ENCODE peak calls at places on chromosomes 2 and 18, in eight cellular contexts. N, M, T, B, W, Y, Q and D are unnamed samples.

GRCh38 chr2:198283149-198283548 is 478.8 kb downstream of the PLCL1 start:
- DNase-seq in N (no peak), M (no peak), T (no peak), B (no peak), W (no peak), Y (no peak), Q (no peak), D (no peak)

GRCh38 chr2:98487806-98488189 is 43.1 kb downstream of the INPP4A start:
- DNase-seq in N (no peak), M (peak; percentile 47), T (no peak), B (peak; percentile 41), W (no peak), Y (peak; percentile 61), Q (no peak), D (no peak)

GRCh38 chr2:95391641-95392310 is 10.7 kb upstream of the FAHD2A start:
- DNase-seq in N (no peak), M (peak; percentile 71), T (no peak), B (no peak), W (no peak), Y (no peak), Q (peak; percentile 95), D (no peak)

GRCh38 chr2:55056024-55056521 is 5.8 kb upstream of the RTN4 start:
- DNase-seq in N (no peak), M (no peak), T (no peak), B (peak; percentile 42), W (no peak), Y (peak; percentile 74), Q (no peak), D (no peak)

GRCh38 chr2:109435066-109435690 is 178.6 kb downstream of the SEPTIN10 start:
- DNase-seq in N (peak; percentile 34), M (no peak), T (peak; percentile 69), B (no peak), W (no peak), Y (no peak), Q (no peak), D (no peak)

GRCh38 chr2:11743531-11743815 is 3.0 kb upstream of the LPIN1 start:
- DNase-seq in N (no peak), M (no peak), T (no peak), B (no peak), W (no peak), Y (no peak), Q (no peak), D (no peak)

GRCh38 chr2:118940486-118941120 is 1.4 kb upstream of the MARCO start:
- DNase-seq in N (no peak), M (no peak), T (no peak), B (no peak), W (peak; percentile 62), Y (no peak), Q (no peak), D (no peak)

GRCh38 chr18:78542204-78542603 is 437.4 kb upstream of the SALL3 start:
- DNase-seq in N (no peak), M (peak; percentile 79), T (no peak), B (peak; percentile 45), W (peak; percentile 90), Y (no peak), Q (peak; percentile 72), D (no peak)

GRCh38 chr2:42092084-42092996 is 44.5 kb downstream of the PKDCC start:
- DNase-seq in N (no peak), M (peak; percentile 28), T (peak; percentile 47), B (peak; percentile 75), W (peak; percentile 45), Y (no peak), Q (no peak), D (no peak)

GRCh38 chr2:158741631-158742030 is 53.5 kb upstream of the DAPL1 start:
- DNase-seq in N (no peak), M (no peak), T (no peak), B (no peak), W (no peak), Y (no peak), Q (no peak), D (no peak)

GRCh38 chr2:36403675-36404230 is 48.2 kb downstream of the CRIM1 start:
- DNase-seq in N (no peak), M (no peak), T (no peak), B (peak; percentile 97), W (no peak), Y (peak; percentile 2), Q (no peak), D (no peak)

GRCh38 chr2:134819334-134819733 is 19.1 kb upstream of the ACMSD start:
- DNase-seq in N (no peak), M (no peak), T (no peak), B (peak; percentile 20), W (no peak), Y (no peak), Q (no peak), D (no peak)

GRCh38 chr2:10220045-10220444 is 82.7 kb upstream of the HPCAL1 start:
- DNase-seq in N (peak; percentile 43), M (no peak), T (no peak), B (no peak), W (no peak), Y (no peak), Q (no peak), D (no peak)

GRCh38 chr2:240133401-240133800 is 2.7 kb downstream of the COPS9 start:
- DNase-seq in N (no peak), M (no peak), T (peak; percentile 48), B (no peak), W (peak; percentile 10), Y (no peak), Q (no peak), D (no peak)

GRCh38 chr2:182530636-182531035 is 103.8 kb upstream of the PDE1A start:
- DNase-seq in N (no peak), M (no peak), T (no peak), B (no peak), W (no peak), Y (no peak), Q (no peak), D (no peak)

GRCh38 chr2:105798595-105798994 is 53.9 kb downstream of the NCK2 start:
- DNase-seq in N (no peak), M (no peak), T (no peak), B (no peak), W (no peak), Y (peak; percentile 7), Q (no peak), D (no peak)

GRCh38 chr18:61963705-61964104 is 70.9 kb upstream of the RNF152 start:
- DNase-seq in N (no peak), M (no peak), T (no peak), B (no peak), W (no peak), Y (no peak), Q (no peak), D (no peak)

GRCh38 chr18:61967242-61967891 is 74.6 kb upstream of the RNF152 start:
- DNase-seq in N (no peak), M (no peak), T (no peak), B (no peak), W (no peak), Y (no peak), Q (no peak), D (no peak)

GRCh38 chr18:61965306-61965705 is 72.5 kb upstream of the RNF152 start:
- DNase-seq in N (no peak), M (no peak), T (no peak), B (no peak), W (no peak), Y (no peak), Q (no peak), D (no peak)

GRCh38 chr18:61964616-61965015 is 71.8 kb upstream of the RNF152 start:
- DNase-seq in N (no peak), M (no peak), T (no peak), B (no peak), W (no peak), Y (no peak), Q (no peak), D (no peak)
- TF ChIP-seq POLR2A in N (no peak), M (no peak), T (no peak), B (no peak), W (no peak), Y (no peak), Q (no peak), D (no peak)

GRCh38 chr2:213920014-213920413 is 490.8 kb upstream of the VWC2L start:
- DNase-seq in N (no peak), M (no peak), T (no peak), B (no peak), W (no peak), Y (no peak), Q (no peak), D (no peak)
- H3K4me1 ChIP-seq in N (no peaks in the 10 kb centered on the region), M (no peaks in the 10 kb centered on the region), T (no peaks in the 10 kb centered on the region), B (no peaks in the 10 kb centered on the region), W (no peaks in the 10 kb centered on the region), Y (no peaks in the 10 kb centered on the region), Q (no peaks in the 10 kb centered on the region), D (no peaks in the 10 kb centered on the region)

GRCh38 chr18:69399253-69399652 is 1.4 kb upstream of the DOK6 start:
- DNase-seq in N (no peak), M (no peak), T (no peak), B (no peak), W (no peak), Y (no peak), Q (no peak), D (no peak)

GRCh38 chr18:69400253-69400975 is at the start of gene DOK6:
- DNase-seq in N (peak; percentile 85), M (peak; percentile 22), T (peak; percentile 79), B (peak; percentile 16), W (peak; percentile 28), Y (no peak), Q (peak; percentile 60), D (peak; percentile 39)

GRCh38 chr18:69401475-69402218 is 959 bp downstream of the DOK6 start:
- DNase-seq in N (peak; percentile 51), M (no peak), T (no peak), B (peak; percentile 2), W (no peak), Y (no peak), Q (no peak), D (no peak)

GRCh38 chr18:69402219-69402989 is 1.7 kb downstream of the DOK6 start:
- DNase-seq in N (no peak), M (no peak), T (no peak), B (no peak), W (no peak), Y (no peak), Q (no peak), D (no peak)

GRCh38 chr18:69400976-69401474 is 337 bp downstream of the DOK6 start:
- DNase-seq in N (peak; percentile 68), M (no peak), T (no peak), B (no peak), W (no peak), Y (no peak), Q (peak; percentile 47), D (peak; percentile 16)
- H3K4me3 ChIP-seq in N (peak overlapping the region; percentile 61), M (no peak overlapping the region), T (peak overlapping the region; percentile 48), B (peak overlapping the region; percentile 49), W (peak overlapping the region; percentile 56), Y (no peak overlapping the region), Q (peak overlapping the region; percentile 69), D (peak overlapping the region; percentile 40)

DNA sequence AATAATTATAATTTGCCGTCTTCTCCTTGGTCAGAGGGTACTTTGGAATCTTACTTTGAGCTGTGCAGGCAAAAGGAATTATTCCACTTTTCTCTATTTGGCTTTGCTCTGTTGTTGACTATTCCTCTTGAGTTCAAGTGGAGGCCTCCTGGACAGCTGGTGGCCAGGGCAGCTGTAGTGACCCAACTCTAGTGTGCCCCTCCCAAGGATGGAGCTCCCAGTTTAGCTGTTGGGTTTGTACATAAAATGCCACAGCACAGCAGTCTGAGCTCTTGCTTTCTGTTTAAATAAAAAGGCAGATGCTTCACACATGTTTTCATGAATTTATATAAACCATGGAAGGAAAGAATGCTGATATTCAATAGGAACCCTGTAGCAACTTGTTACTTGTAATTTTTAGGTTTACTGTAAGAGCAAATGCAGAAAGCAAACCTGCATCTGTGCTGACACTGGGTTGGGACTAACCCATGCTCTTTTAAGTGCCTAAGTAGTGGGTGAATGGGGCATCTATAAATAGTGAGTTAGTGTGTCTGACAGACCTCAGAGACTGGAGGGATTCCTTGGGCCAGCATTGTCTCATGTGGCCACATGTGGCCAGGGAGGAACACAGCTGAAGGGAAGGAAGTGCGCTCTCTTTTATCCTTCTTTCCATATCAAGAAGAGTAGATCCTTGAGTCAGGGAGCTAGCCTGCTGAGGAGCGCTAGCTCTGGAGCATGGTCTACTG is 121.8 kb downstream of the FHOD3 start:
- DNase-seq in N (no peak), M (no peak), T (no peak), B (no peak), W (peak; percentile 54), Y (no peak), Q (no peak), D (no peak)
- TF ChIP-seq POLR2A in N (no peak), M (no peak), T (no peak), B (no peak), W (no peak), Y (no peak), Q (no peak), D (no peak)